ENCODE peak calls at places on chromosomes 11 and 22, in four cellular contexts. One of them, this sample, is unnamed.

GRCh38 chr11:31958086-31958735 is 132.7 kb upstream of the RCN1 start:
- DNase-seq in K562: peak
- DNase-seq in HepG2: peak
- DNase-seq in H1: peak
- DNase-seq in this sample: peak

GRCh38 chr11:94602430-94603372 is 35.5 kb downstream of the PIWIL4 start:
- DNase-seq in H1: no peak
- DNase-seq in HepG2: peak
- DNase-seq in K562: peak
- DNase-seq in this sample: peak

GRCh38 chr22:35456757-35457156 is 56.8 kb downstream of the MCM5 start:
- DNase-seq in H1: no peak
- DNase-seq in K562: no peak
- DNase-seq in HepG2: no peak
- DNase-seq in this sample: no peak

GRCh38 chr11:23124996-23125395 is 264.7 kb upstream of the CCDC179 start:
- DNase-seq in K562: no peak
- DNase-seq in HepG2: peak
- DNase-seq in H1: no peak
- DNase-seq in this sample: no peak

GRCh38 chr11:28339488-28339887 is 231.3 kb downstream of the METTL15 start:
- DNase-seq in H1: no peak
- DNase-seq in HepG2: no peak
- DNase-seq in K562: no peak
- DNase-seq in this sample: no peak

GRCh38 chr11:14904745-14905103 is 12.7 kb upstream of the CYP2R1 start:
- DNase-seq in H1: no peak
- DNase-seq in K562: no peak
- DNase-seq in HepG2: no peak
- DNase-seq in this sample: no peak

GRCh38 chr11:122668562-122669090 is 13.1 kb downstream of the UBASH3B start:
- DNase-seq in H1: no peak
- DNase-seq in K562: no peak
- DNase-seq in HepG2: no peak
- DNase-seq in this sample: no peak

GRCh38 chr11:14305649-14306048 is 53.3 kb downstream of the RRAS2 start:
- DNase-seq in K562: no peak
- DNase-seq in H1: no peak
- DNase-seq in HepG2: no peak
- DNase-seq in this sample: no peak

GRCh38 chr22:47215851-47216250 is 453.4 kb downstream of the TBC1D22A start:
- DNase-seq in HepG2: no peak
- DNase-seq in H1: no peak
- DNase-seq in K562: no peak
- DNase-seq in this sample: no peak

GRCh38 chr11:60912851-60913550 is 957 bp upstream of the TMEM109 start:
- DNase-seq in HepG2: no peak
- DNase-seq in H1: no peak
- DNase-seq in K562: no peak
- DNase-seq in this sample: no peak

GRCh38 chr11:35545604-35546003 is 20.2 kb upstream of the PAMR1 start:
- DNase-seq in H1: no peak
- DNase-seq in HepG2: no peak
- DNase-seq in K562: no peak
- DNase-seq in this sample: no peak

GRCh38 chr11:70567680-70568503 is 169.6 kb downstream of the CTTN start:
- DNase-seq in HepG2: no peak
- DNase-seq in H1: no peak
- DNase-seq in K562: no peak
- DNase-seq in this sample: no peak

GRCh38 chr11:78268516-78269410 is 80.0 kb downstream of the USP35 start:
- DNase-seq in K562: no peak
- DNase-seq in H1: no peak
- DNase-seq in HepG2: no peak
- DNase-seq in this sample: no peak

GRCh38 chr11:9664276-9665171 is 647 bp downstream of the SWAP70 start:
- DNase-seq in K562: peak
- DNase-seq in HepG2: peak
- DNase-seq in H1: no peak
- DNase-seq in this sample: no peak

GRCh38 chr11:126993599-126993998 is 7.0 kb downstream of the KIRREL3 start:
- DNase-seq in K562: no peak
- DNase-seq in HepG2: no peak
- DNase-seq in H1: no peak
- DNase-seq in this sample: no peak

GRCh38 chr22:42747701-42748513 is 27.2 kb upstream of the A4GALT start:
- DNase-seq in K562: no peak
- DNase-seq in HepG2: peak
- DNase-seq in H1: no peak
- DNase-seq in this sample: no peak

GRCh38 chr11:68199295-68199987 is 13.7 kb downstream of the KMT5B start:
- DNase-seq in HepG2: no peak
- DNase-seq in H1: no peak
- DNase-seq in K562: no peak
- DNase-seq in this sample: no peak

GRCh38 chr22:27987557-27987956 is 68.5 kb upstream of the PITPNB start:
- DNase-seq in K562: no peak
- DNase-seq in H1: no peak
- DNase-seq in HepG2: no peak
- DNase-seq in this sample: no peak

GRCh38 chr11:12845739-12846358 is 163.3 kb upstream of the RASSF10 start:
- DNase-seq in HepG2: peak
- DNase-seq in H1: no peak
- DNase-seq in K562: peak
- DNase-seq in this sample: no peak

GRCh38 chr22:40585205-40585778 is 51.2 kb downstream of the MRTFA start:
- DNase-seq in HepG2: no peak
- DNase-seq in K562: no peak
- DNase-seq in H1: no peak
- DNase-seq in this sample: no peak

GRCh38 chr11:119207300-119207570 is 1.1 kb downstream of the CBL start:
- DNase-seq in HepG2: no peak
- DNase-seq in H1: no peak
- DNase-seq in K562: no peak
- DNase-seq in this sample: no peak

GRCh38 chr22:19574247-19574646 is 50.0 kb upstream of the CLDN5 start:
- DNase-seq in H1: no peak
- DNase-seq in HepG2: no peak
- DNase-seq in K562: peak
- DNase-seq in this sample: no peak
- TF ChIP-seq BRCA1 in H1: no peak
- TF ChIP-seq BRCA1 in HepG2: no peak
- TF ChIP-seq BRCA1 in K562: no peak
- TF ChIP-seq BRCA1 in this sample: no peak

GRCh38 chr11:57288771-57289579 is 35.8 kb downstream of the TNKS1BP1 start:
- DNase-seq in K562: no peak
- DNase-seq in HepG2: peak
- DNase-seq in H1: no peak
- DNase-seq in this sample: no peak
- TF ChIP-seq BRCA1 in K562: no peak
- TF ChIP-seq BRCA1 in HepG2: no peak
- TF ChIP-seq BRCA1 in H1: no peak
- TF ChIP-seq BRCA1 in this sample: no peak

GRCh38 chr11:64337538-64338249 is 2.3 kb upstream of the CCDC88B start:
- DNase-seq in HepG2: no peak
- DNase-seq in K562: no peak
- DNase-seq in H1: no peak
- DNase-seq in this sample: no peak

GRCh38 chr11:64339319-64339718 is 685 bp upstream of the CCDC88B start:
- DNase-seq in HepG2: no peak
- DNase-seq in H1: no peak
- DNase-seq in K562: no peak
- DNase-seq in this sample: no peak

GRCh38 chr11:64340671-64341335 is 799 bp downstream of the CCDC88B start:
- DNase-seq in K562: peak
- DNase-seq in HepG2: no peak
- DNase-seq in H1: no peak
- DNase-seq in this sample: no peak

GRCh38 chr11:64341429-64341828 is 1.4 kb downstream of the CCDC88B start:
- DNase-seq in K562: no peak
- DNase-seq in HepG2: no peak
- DNase-seq in H1: no peak
- DNase-seq in this sample: no peak

GRCh38 chr11:64339754-64340408 is at the start of gene CCDC88B:
- DNase-seq in K562: no peak
- DNase-seq in H1: no peak
- DNase-seq in HepG2: no peak
- DNase-seq in this sample: no peak
- TF ChIP-seq BRCA1 in K562: no peak
- TF ChIP-seq BRCA1 in H1: no peak
- TF ChIP-seq BRCA1 in HepG2: no peak
- TF ChIP-seq BRCA1 in this sample: no peak

GRCh38 chr11:773425-773824 is 3.9 kb downstream of the GATD1 start:
- DNase-seq in HepG2: no peak
- DNase-seq in H1: no peak
- DNase-seq in K562: no peak
- DNase-seq in this sample: no peak

GRCh38 chr11:773830-774229 is 3.5 kb downstream of the GATD1 start:
- DNase-seq in HepG2: no peak
- DNase-seq in K562: no peak
- DNase-seq in H1: no peak
- DNase-seq in this sample: no peak

GRCh38 chr11:770642-771616 is 6.4 kb downstream of the GATD1 start:
- DNase-seq in H1: no peak
- DNase-seq in K562: no peak
- DNase-seq in HepG2: no peak
- DNase-seq in this sample: no peak

GRCh38 chr11:771617-772204 is 5.6 kb downstream of the GATD1 start:
- DNase-seq in HepG2: no peak
- DNase-seq in K562: no peak
- DNase-seq in H1: no peak
- DNase-seq in this sample: no peak

GRCh38 chr11:772429-773390 is 4.6 kb downstream of the GATD1 start:
- DNase-seq in K562: no peak
- DNase-seq in HepG2: no peak
- DNase-seq in H1: no peak
- DNase-seq in this sample: no peak
- TF ChIP-seq BRCA1 in K562: no peak
- TF ChIP-seq BRCA1 in HepG2: no peak
- TF ChIP-seq BRCA1 in H1: no peak
- TF ChIP-seq BRCA1 in this sample: no peak

GRCh38 chr11:83813296-83813695 is 527.1 kb upstream of the CCDC90B start:
- DNase-seq in HepG2: no peak
- DNase-seq in K562: no peak
- DNase-seq in H1: no peak
- DNase-seq in this sample: no peak

GRCh38 chr11:83816572-83817187 is 530.5 kb upstream of the CCDC90B start:
- DNase-seq in K562: peak
- DNase-seq in HepG2: peak
- DNase-seq in H1: no peak
- DNase-seq in this sample: no peak

GRCh38 chr11:83819936-83820549 is 533.9 kb upstream of the CCDC90B start:
- DNase-seq in HepG2: peak
- DNase-seq in K562: peak
- DNase-seq in H1: no peak
- DNase-seq in this sample: no peak

GRCh38 chr11:83815736-83816135 is 529.6 kb upstream of the CCDC90B start:
- DNase-seq in K562: no peak
- DNase-seq in HepG2: no peak
- DNase-seq in H1: no peak
- DNase-seq in this sample: no peak

DNA sequence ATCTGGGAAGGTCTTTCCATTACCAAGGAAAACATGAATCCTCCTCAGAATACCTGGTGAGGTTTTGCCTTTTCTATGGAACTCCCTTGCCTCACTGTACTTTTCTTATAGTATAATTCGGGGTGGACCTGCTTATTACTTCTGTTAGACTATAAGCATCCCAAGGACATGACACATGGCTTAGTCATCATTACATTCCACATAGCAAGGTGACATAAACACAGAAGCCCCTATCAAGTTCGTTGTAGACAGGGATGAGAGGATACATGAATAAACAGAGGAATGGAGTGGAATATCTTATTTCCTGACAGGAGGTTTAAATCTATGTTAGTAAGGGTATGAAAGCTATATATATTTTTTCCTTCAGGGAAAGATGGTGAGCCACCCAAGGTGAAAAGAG is 532.2 kb upstream of the CCDC90B start:
- DNase-seq in H1: no peak
- DNase-seq in HepG2: no peak
- DNase-seq in K562: no peak
- DNase-seq in this sample: no peak
- TF ChIP-seq BRCA1 in H1: no peak
- TF ChIP-seq BRCA1 in HepG2: no peak
- TF ChIP-seq BRCA1 in K562: no peak
- TF ChIP-seq BRCA1 in this sample: no peak

GRCh38 chr11:77252555-77253270 is 48.8 kb downstream of the GDPD4 start:
- DNase-seq in K562: no peak
- DNase-seq in HepG2: peak
- DNase-seq in H1: no peak
- DNase-seq in this sample: no peak
- TF ChIP-seq BRCA1 in K562: no peak
- TF ChIP-seq BRCA1 in HepG2: no peak
- TF ChIP-seq BRCA1 in H1: no peak
- TF ChIP-seq BRCA1 in this sample: no peak

DNA sequence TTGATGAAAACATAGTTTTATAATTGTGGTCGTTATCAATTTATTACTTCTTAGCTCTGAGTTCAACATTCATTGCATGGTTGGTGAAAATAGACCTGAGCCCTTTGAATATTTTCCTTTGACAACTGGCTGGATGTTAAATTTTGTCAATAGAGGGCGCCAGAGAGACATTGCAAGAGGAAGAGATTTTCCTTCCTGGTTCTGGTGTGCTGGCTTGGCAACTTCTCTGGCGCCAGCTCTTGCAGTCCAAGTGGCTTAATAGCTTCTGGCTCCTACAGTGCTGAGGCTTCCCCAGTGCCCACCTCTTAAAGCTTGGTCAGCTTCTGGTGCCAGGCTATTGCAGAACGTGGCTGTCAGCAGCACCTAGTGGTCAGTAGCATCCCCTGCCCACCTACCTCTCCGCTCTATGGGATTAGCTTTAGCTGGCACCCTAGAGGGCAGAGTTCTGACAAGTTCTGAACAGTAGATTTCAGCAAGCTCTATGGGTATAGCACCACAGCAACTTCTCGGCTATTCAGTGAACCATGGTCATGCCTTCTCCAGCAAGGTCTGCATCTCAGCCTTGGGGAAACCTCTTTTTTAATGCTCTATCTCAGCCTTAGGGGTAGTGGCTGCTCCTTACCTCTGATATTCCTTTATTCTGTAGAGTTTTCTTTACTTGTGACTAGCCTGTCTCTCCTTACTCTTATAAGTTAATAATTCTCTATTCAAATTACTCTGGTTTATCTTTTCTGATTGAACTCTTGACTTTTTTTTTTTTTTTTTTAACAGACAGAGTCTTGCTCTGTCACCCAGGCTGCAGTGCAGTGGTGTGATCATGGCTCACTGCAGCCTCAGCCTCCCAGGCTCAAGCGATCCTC is 59.4 kb downstream of the ACER3 start:
- DNase-seq in HepG2: peak
- DNase-seq in K562: peak
- DNase-seq in H1: no peak
- DNase-seq in this sample: peak
- TF ChIP-seq BRCA1 in HepG2: no peak
- TF ChIP-seq BRCA1 in K562: no peak
- TF ChIP-seq BRCA1 in H1: no peak
- TF ChIP-seq BRCA1 in this sample: no peak

This sample was measured in GM12878.